ENCODE peak calls at places on chromosome 19, in five cellular contexts. One of them, this sample, is unnamed.
A peak's percentile ranks its signal among the peaks of the same experiment; 100 is the strongest.

GRCh38 chr19:4811328-4812131 is 20.0 kb downstream of the TICAM1 start:
- DNase-seq in testis: peak; percentile 89
- DNase-seq in H1: no peak
- DNase-seq in fibroblast of lung: peak; percentile 37
- DNase-seq in psoas muscle: peak; percentile 87
- DNase-seq in this sample: peak; percentile 48

GRCh38 chr19:12913871-12914690 is 5.0 kb downstream of the SYCE2 start:
- DNase-seq in testis: no peak
- DNase-seq in H1: no peak
- DNase-seq in fibroblast of lung: peak; percentile 43
- DNase-seq in psoas muscle: no peak
- DNase-seq in this sample: no peak

GRCh38 chr19:35043906-35044305 is 2.4 kb downstream of the HPN start:
- DNase-seq in fibroblast of lung: no peak
- DNase-seq in psoas muscle: no peak
- DNase-seq in testis: no peak
- DNase-seq in H1: no peak
- DNase-seq in this sample: no peak

GRCh38 chr19:54172413-54172763 is 572 bp downstream of the TMC4 start:
- DNase-seq in H1: no peak
- DNase-seq in fibroblast of lung: no peak
- DNase-seq in testis: no peak
- DNase-seq in psoas muscle: no peak
- DNase-seq in this sample: no peak

GRCh38 chr19:870314-870713 is 10.8 kb downstream of the CFD start:
- DNase-seq in H1: no peak
- DNase-seq in testis: no peak
- DNase-seq in psoas muscle: no peak
- DNase-seq in fibroblast of lung: no peak
- DNase-seq in this sample: no peak

GRCh38 chr19:38733493-38734175 is 10.6 kb downstream of the CAPN12 start:
- DNase-seq in psoas muscle: no peak
- DNase-seq in testis: no peak
- DNase-seq in H1: no peak
- DNase-seq in fibroblast of lung: no peak
- DNase-seq in this sample: no peak

GRCh38 chr19:18666304-18666703 is 17.2 kb upstream of the CRTC1 start:
- DNase-seq in testis: no peak
- DNase-seq in fibroblast of lung: no peak
- DNase-seq in H1: no peak
- DNase-seq in psoas muscle: no peak
- DNase-seq in this sample: no peak

GRCh38 chr19:56314018-56314583 is 538 bp downstream of the ZSCAN5A start:
- DNase-seq in psoas muscle: no peak
- DNase-seq in H1: peak; percentile 7
- DNase-seq in fibroblast of lung: no peak
- DNase-seq in testis: no peak
- DNase-seq in this sample: no peak

GRCh38 chr19:29966594-29967249 is 24.7 kb downstream of the URI1 start:
- DNase-seq in H1: no peak
- DNase-seq in psoas muscle: no peak
- DNase-seq in fibroblast of lung: peak; percentile 19
- DNase-seq in testis: no peak
- DNase-seq in this sample: no peak

GRCh38 chr19:22814124-22814523 is 18.0 kb upstream of the ZNF723 start:
- DNase-seq in psoas muscle: no peak
- DNase-seq in testis: no peak
- DNase-seq in fibroblast of lung: no peak
- DNase-seq in H1: no peak
- DNase-seq in this sample: no peak

GRCh38 chr19:46723023-46723461 is 6.1 kb upstream of the PRKD2 start:
- DNase-seq in fibroblast of lung: no peak
- DNase-seq in testis: no peak
- DNase-seq in H1: no peak
- DNase-seq in psoas muscle: no peak
- DNase-seq in this sample: no peak

GRCh38 chr19:7224205-7224833 is 69.9 kb downstream of the INSR start:
- DNase-seq in psoas muscle: no peak
- DNase-seq in testis: peak; percentile 69
- DNase-seq in H1: no peak
- DNase-seq in fibroblast of lung: peak; percentile 32
- DNase-seq in this sample: peak; percentile 13

GRCh38 chr19:39506944-39507714 is 7.8 kb upstream of the SELENOV start:
- DNase-seq in testis: peak; percentile 81
- DNase-seq in psoas muscle: no peak
- DNase-seq in H1: peak; percentile 47
- DNase-seq in fibroblast of lung: peak; percentile 69
- DNase-seq in this sample: peak; percentile 54

GRCh38 chr19:14147797-14148605 is 11.6 kb upstream of the ASF1B start:
- DNase-seq in H1: no peak
- DNase-seq in testis: peak; percentile 87
- DNase-seq in psoas muscle: peak; percentile 72
- DNase-seq in fibroblast of lung: peak; percentile 41
- DNase-seq in this sample: no peak

GRCh38 chr19:39829702-39830275 is 4.2 kb downstream of the DYRK1B start:
- DNase-seq in H1: no peak
- DNase-seq in testis: no peak
- DNase-seq in fibroblast of lung: no peak
- DNase-seq in psoas muscle: no peak
- DNase-seq in this sample: no peak

GRCh38 chr19:1018393-1018792 is 2.5 kb downstream of the TMEM259 start:
- DNase-seq in psoas muscle: no peak
- DNase-seq in fibroblast of lung: no peak
- DNase-seq in testis: no peak
- DNase-seq in H1: no peak
- DNase-seq in this sample: no peak

GRCh38 chr19:33256266-33256665 is 30.6 kb upstream of the SLC7A10 start:
- DNase-seq in fibroblast of lung: no peak
- DNase-seq in H1: no peak
- DNase-seq in psoas muscle: no peak
- DNase-seq in testis: no peak
- DNase-seq in this sample: no peak

GRCh38 chr19:16853066-16853465 is 23.9 kb downstream of the SIN3B start:
- DNase-seq in testis: no peak
- DNase-seq in H1: no peak
- DNase-seq in psoas muscle: no peak
- DNase-seq in fibroblast of lung: no peak
- DNase-seq in this sample: no peak

GRCh38 chr19:29323972-29324680 is 111.2 kb upstream of the UQCRFS1 start:
- DNase-seq in fibroblast of lung: no peak
- DNase-seq in psoas muscle: no peak
- DNase-seq in H1: no peak
- DNase-seq in testis: no peak
- DNase-seq in this sample: no peak

GRCh38 chr19:37950471-37951175 is 43.6 kb downstream of the SIPA1L3 start:
- DNase-seq in fibroblast of lung: no peak
- DNase-seq in H1: no peak
- DNase-seq in psoas muscle: no peak
- DNase-seq in testis: no peak
- DNase-seq in this sample: no peak

GRCh38 chr19:50005428-50005827 is 19.7 kb downstream of the VRK3 start:
- DNase-seq in testis: no peak
- DNase-seq in fibroblast of lung: no peak
- DNase-seq in psoas muscle: no peak
- DNase-seq in H1: no peak
- DNase-seq in this sample: no peak
- H3K27ac ChIP-seq in testis: no peak overlapping the region
- H3K27ac ChIP-seq in fibroblast of lung: no peak overlapping the region
- H3K27ac ChIP-seq in psoas muscle: no peak overlapping the region
- H3K27ac ChIP-seq in H1: no peak overlapping the region
- H3K27ac ChIP-seq in this sample: no peak overlapping the region

GRCh38 chr19:8610928-8611284 is 391 bp upstream of the ADAMTS10 start:
- DNase-seq in fibroblast of lung: no peak
- DNase-seq in psoas muscle: no peak
- DNase-seq in H1: no peak
- DNase-seq in testis: no peak
- DNase-seq in this sample: no peak
- H3K27ac ChIP-seq in fibroblast of lung: no peak overlapping the region
- H3K27ac ChIP-seq in psoas muscle: no peak overlapping the region
- H3K27ac ChIP-seq in H1: no peak overlapping the region
- H3K27ac ChIP-seq in testis: no peak overlapping the region
- H3K27ac ChIP-seq in this sample: no peak overlapping the region

GRCh38 chr19:15450528-15450890 is 753 bp upstream of the WIZ start:
- DNase-seq in psoas muscle: no peak
- DNase-seq in fibroblast of lung: no peak
- DNase-seq in H1: no peak
- DNase-seq in testis: no peak
- DNase-seq in this sample: no peak

GRCh38 chr19:15448014-15448777 is 1.6 kb downstream of the WIZ start:
- DNase-seq in fibroblast of lung: no peak
- DNase-seq in H1: no peak
- DNase-seq in testis: no peak
- DNase-seq in psoas muscle: no peak
- DNase-seq in this sample: no peak

GRCh38 chr19:15447057-15447456 is 2.7 kb downstream of the WIZ start:
- DNase-seq in H1: no peak
- DNase-seq in psoas muscle: no peak
- DNase-seq in testis: no peak
- DNase-seq in fibroblast of lung: no peak
- DNase-seq in this sample: no peak

GRCh38 chr19:15449620-15450527 is at the start of gene WIZ:
- DNase-seq in H1: no peak
- DNase-seq in psoas muscle: peak; percentile 91
- DNase-seq in testis: peak; percentile 77
- DNase-seq in fibroblast of lung: peak; percentile 62
- DNase-seq in this sample: peak; percentile 49

GRCh38 chr19:15448778-15449619 is 757 bp downstream of the WIZ start:
- DNase-seq in H1: no peak
- DNase-seq in testis: no peak
- DNase-seq in fibroblast of lung: no peak
- DNase-seq in psoas muscle: no peak
- DNase-seq in this sample: no peak
- H3K27ac ChIP-seq in H1: no peak overlapping the region
- H3K27ac ChIP-seq in testis: no peak overlapping the region
- H3K27ac ChIP-seq in fibroblast of lung: no peak overlapping the region
- H3K27ac ChIP-seq in psoas muscle: peak overlapping the region; percentile 78
- H3K27ac ChIP-seq in this sample: no peak overlapping the region

GRCh38 chr19:48501446-48501960 is 10.1 kb downstream of the LMTK3 start:
- DNase-seq in H1: peak; percentile 49
- DNase-seq in fibroblast of lung: no peak
- DNase-seq in psoas muscle: no peak
- DNase-seq in testis: no peak
- DNase-seq in this sample: no peak

GRCh38 chr19:48499352-48500090 is 12.1 kb downstream of the LMTK3 start:
- DNase-seq in psoas muscle: no peak
- DNase-seq in H1: no peak
- DNase-seq in testis: no peak
- DNase-seq in fibroblast of lung: no peak
- DNase-seq in this sample: no peak

GRCh38 chr19:48502720-48503018 is 9.0 kb downstream of the LMTK3 start:
- DNase-seq in testis: no peak
- DNase-seq in fibroblast of lung: no peak
- DNase-seq in H1: no peak
- DNase-seq in psoas muscle: no peak
- DNase-seq in this sample: no peak

GRCh38 chr19:48500830-48501445 is 10.7 kb downstream of the LMTK3 start:
- DNase-seq in H1: no peak
- DNase-seq in testis: no peak
- DNase-seq in fibroblast of lung: no peak
- DNase-seq in psoas muscle: no peak
- DNase-seq in this sample: no peak

DNA sequence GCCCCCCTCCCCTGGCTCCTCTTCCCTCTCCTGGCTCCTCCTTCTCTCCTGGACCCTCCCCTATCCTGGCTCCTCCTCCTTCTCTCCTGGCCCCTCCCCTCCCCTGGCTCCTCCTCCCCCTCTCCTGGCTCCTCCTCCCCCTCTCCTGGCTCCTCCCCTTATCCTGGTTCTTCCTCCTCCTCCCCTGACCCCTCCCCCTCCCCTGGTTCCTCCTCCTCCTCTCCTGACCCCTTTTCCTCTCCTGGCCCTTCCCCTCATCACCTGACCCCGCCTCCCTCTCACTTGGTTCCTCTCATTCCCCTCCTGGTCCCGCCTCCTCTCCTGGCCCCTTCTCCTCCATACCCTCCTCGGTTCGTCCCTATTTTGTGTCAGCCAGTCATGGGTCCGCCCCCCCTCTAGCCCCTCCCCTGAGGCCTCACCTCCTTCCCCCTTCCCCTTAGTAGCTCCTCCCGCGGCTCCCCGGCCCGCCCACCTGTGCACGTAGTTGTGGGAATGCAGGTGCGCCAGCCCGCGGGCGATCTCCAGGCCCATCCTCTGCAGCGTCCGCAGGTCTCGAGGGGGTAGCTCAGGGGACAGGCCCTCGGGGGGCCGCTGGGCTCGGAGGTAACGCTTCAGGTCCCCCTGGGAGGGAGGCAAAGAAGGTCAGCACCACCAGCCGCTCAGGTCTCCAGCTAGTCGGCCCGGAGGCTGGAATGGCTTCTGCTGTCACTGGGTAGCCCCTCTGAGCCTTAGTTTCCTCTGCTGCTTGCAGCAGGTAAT is 9.5 kb downstream of the LMTK3 start:
- DNase-seq in H1: peak; percentile 100
- DNase-seq in psoas muscle: no peak
- DNase-seq in fibroblast of lung: no peak
- DNase-seq in testis: peak; percentile 44
- DNase-seq in this sample: peak; percentile 34
- H3K27ac ChIP-seq in H1: no peak overlapping the region
- H3K27ac ChIP-seq in psoas muscle: no peak overlapping the region
- H3K27ac ChIP-seq in fibroblast of lung: no peak overlapping the region
- H3K27ac ChIP-seq in testis: no peak overlapping the region
- H3K27ac ChIP-seq in this sample: no peak overlapping the region

GRCh38 chr19:57653689-57654088 is 15.0 kb upstream of the ZSCAN4 start:
- DNase-seq in H1: no peak
- DNase-seq in testis: no peak
- DNase-seq in fibroblast of lung: no peak
- DNase-seq in psoas muscle: no peak
- DNase-seq in this sample: no peak
- H3K27ac ChIP-seq in H1: no peak overlapping the region
- H3K27ac ChIP-seq in testis: no peak overlapping the region
- H3K27ac ChIP-seq in fibroblast of lung: no peak overlapping the region
- H3K27ac ChIP-seq in psoas muscle: no peak overlapping the region
- H3K27ac ChIP-seq in this sample: no peak overlapping the region

DNA sequence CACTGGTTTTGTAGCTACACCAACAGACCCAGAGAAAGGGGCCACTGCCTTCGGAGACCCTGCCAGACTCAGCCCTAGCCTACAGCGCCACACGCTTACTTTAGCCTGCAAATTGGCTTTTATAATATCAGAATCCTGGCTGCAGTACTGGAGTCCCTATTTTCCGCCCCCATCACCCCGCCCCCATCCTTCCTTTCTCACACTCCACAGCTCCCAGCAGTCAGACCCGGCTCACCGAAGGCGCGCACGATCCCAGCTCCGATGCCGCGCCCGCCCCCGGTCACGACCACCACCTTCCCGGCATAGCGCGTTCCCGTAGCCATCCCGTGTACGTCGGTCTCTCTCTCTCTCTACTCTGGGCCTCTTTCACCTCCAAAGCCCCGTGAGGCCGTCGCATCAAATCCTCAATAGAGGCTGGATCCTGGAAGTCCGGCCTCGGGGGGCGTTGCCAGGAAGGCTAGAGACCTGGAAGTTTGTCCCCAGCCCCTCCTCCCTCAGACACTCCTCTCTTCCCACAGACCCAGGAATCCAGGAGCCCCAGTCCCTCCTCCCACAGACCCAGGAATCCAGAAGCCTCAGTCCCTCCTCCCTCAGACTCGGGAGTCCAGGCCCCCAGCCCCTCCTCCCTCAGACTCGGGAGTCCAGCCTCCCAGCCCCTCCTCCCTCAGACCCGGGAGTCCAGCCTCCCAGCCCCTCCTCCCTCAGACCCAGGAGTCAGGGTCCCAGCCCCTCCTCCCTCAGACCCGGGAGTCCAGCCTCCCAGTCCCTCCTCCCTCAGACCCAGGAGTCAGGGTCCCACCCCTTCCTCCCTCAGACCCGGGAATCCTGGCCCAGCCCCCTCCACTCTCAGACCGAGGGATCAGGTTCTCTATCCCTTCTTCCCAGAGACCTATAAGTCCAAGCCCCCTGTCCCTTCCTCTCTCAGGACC is at the start of gene HSD17B14:
- DNase-seq in testis: no peak
- DNase-seq in psoas muscle: no peak
- DNase-seq in fibroblast of lung: peak; percentile 69
- DNase-seq in H1: peak; percentile 64
- DNase-seq in this sample: no peak
- H3K27ac ChIP-seq in testis: peak within 1 kb of the TSS; percentile 27
- H3K27ac ChIP-seq in psoas muscle: peak within 1 kb of the TSS; percentile 23
- H3K27ac ChIP-seq in fibroblast of lung: peak within 1 kb of the TSS; percentile 36
- H3K27ac ChIP-seq in H1: peak within 1 kb of the TSS; percentile 56
- H3K27ac ChIP-seq in this sample: peak within 1 kb of the TSS; percentile 91

This sample was measured in caudate nucleus.